ENCODE peak calls at places on chromosomes 6 and 20, in four cellular contexts. One of them, this sample, is unnamed.

GRCh38 chr6:149508485-149508884 is 23.7 kb upstream of the ZC3H12D start:
- DNase-seq in CD4-positive, CD25-positive, alpha-beta regulatory T cell: peak; percentile 71
- DNase-seq in IMR-90: no peak
- DNase-seq in lower lobe of right lung: no peak
- DNase-seq in this sample: peak; percentile 72

GRCh38 chr6:85368631-85369030 is 81.3 kb upstream of the NT5E start:
- DNase-seq in CD4-positive, CD25-positive, alpha-beta regulatory T cell: no peak
- DNase-seq in lower lobe of right lung: no peak
- DNase-seq in IMR-90: no peak
- DNase-seq in this sample: no peak

GRCh38 chr6:50030777-50031562 is 9.2 kb upstream of the DEFB110 start:
- DNase-seq in CD4-positive, CD25-positive, alpha-beta regulatory T cell: no peak
- DNase-seq in lower lobe of right lung: no peak
- DNase-seq in IMR-90: peak; percentile 5
- DNase-seq in this sample: no peak

GRCh38 chr6:163688971-163689370 is 274.5 kb downstream of the QKI start:
- DNase-seq in IMR-90: peak; percentile 19
- DNase-seq in lower lobe of right lung: no peak
- DNase-seq in CD4-positive, CD25-positive, alpha-beta regulatory T cell: no peak
- DNase-seq in this sample: no peak

GRCh38 chr6:170031096-170031471 is 259.8 kb downstream of the DLL1 start:
- DNase-seq in lower lobe of right lung: peak; percentile 70
- DNase-seq in CD4-positive, CD25-positive, alpha-beta regulatory T cell: no peak
- DNase-seq in IMR-90: no peak
- DNase-seq in this sample: no peak

GRCh38 chr20:32918751-32919150 is 60.0 kb downstream of the EFCAB8 start:
- DNase-seq in lower lobe of right lung: peak; percentile 6
- DNase-seq in CD4-positive, CD25-positive, alpha-beta regulatory T cell: no peak
- DNase-seq in IMR-90: no peak
- DNase-seq in this sample: no peak

GRCh38 chr20:9172908-9173307 is 104.0 kb downstream of the PLCB4 start:
- DNase-seq in IMR-90: no peak
- DNase-seq in lower lobe of right lung: no peak
- DNase-seq in CD4-positive, CD25-positive, alpha-beta regulatory T cell: no peak
- DNase-seq in this sample: no peak

GRCh38 chr6:31851485-31851832 is 11.2 kb downstream of the NEU1 start:
- DNase-seq in CD4-positive, CD25-positive, alpha-beta regulatory T cell: no peak
- DNase-seq in lower lobe of right lung: no peak
- DNase-seq in IMR-90: peak; percentile 54
- DNase-seq in this sample: no peak

GRCh38 chr20:34673411-34673810 is 3.5 kb downstream of the PIGU start:
- DNase-seq in IMR-90: no peak
- DNase-seq in lower lobe of right lung: no peak
- DNase-seq in CD4-positive, CD25-positive, alpha-beta regulatory T cell: no peak
- DNase-seq in this sample: no peak

GRCh38 chr6:133169901-133170300 is 71.3 kb upstream of the EYA4 start:
- DNase-seq in lower lobe of right lung: no peak
- DNase-seq in IMR-90: no peak
- DNase-seq in CD4-positive, CD25-positive, alpha-beta regulatory T cell: no peak
- DNase-seq in this sample: no peak

GRCh38 chr6:6315660-6316059 is 4.8 kb downstream of the F13A1 start:
- DNase-seq in IMR-90: peak; percentile 11
- DNase-seq in CD4-positive, CD25-positive, alpha-beta regulatory T cell: no peak
- DNase-seq in lower lobe of right lung: no peak
- DNase-seq in this sample: no peak

GRCh38 chr20:45432294-45432693 is 16.4 kb downstream of the PIGT start:
- DNase-seq in IMR-90: no peak
- DNase-seq in lower lobe of right lung: no peak
- DNase-seq in CD4-positive, CD25-positive, alpha-beta regulatory T cell: no peak
- DNase-seq in this sample: peak; percentile 16

GRCh38 chr6:146598785-146599405 is at the start of gene ADGB:
- DNase-seq in CD4-positive, CD25-positive, alpha-beta regulatory T cell: no peak
- DNase-seq in IMR-90: peak; percentile 35
- DNase-seq in lower lobe of right lung: peak; percentile 82
- DNase-seq in this sample: no peak

GRCh38 chr20:23086056-23086551 is at the start of gene CD93:
- DNase-seq in IMR-90: peak; percentile 10
- DNase-seq in lower lobe of right lung: peak; percentile 55
- DNase-seq in CD4-positive, CD25-positive, alpha-beta regulatory T cell: no peak
- DNase-seq in this sample: no peak

GRCh38 chr6:25788305-25788922 is 33.9 kb downstream of the SLC17A4 start:
- DNase-seq in IMR-90: peak; percentile 51
- DNase-seq in CD4-positive, CD25-positive, alpha-beta regulatory T cell: peak; percentile 11
- DNase-seq in lower lobe of right lung: peak; percentile 44
- DNase-seq in this sample: peak; percentile 56

GRCh38 chr6:34157236-34157830 is 11.4 kb upstream of the GRM4 start:
- DNase-seq in IMR-90: no peak
- DNase-seq in lower lobe of right lung: no peak
- DNase-seq in CD4-positive, CD25-positive, alpha-beta regulatory T cell: no peak
- DNase-seq in this sample: no peak

GRCh38 chr6:152170702-152171667 is 363.5 kb downstream of the ESR1 start:
- DNase-seq in lower lobe of right lung: no peak
- DNase-seq in CD4-positive, CD25-positive, alpha-beta regulatory T cell: peak; percentile 79
- DNase-seq in IMR-90: peak; percentile 75
- DNase-seq in this sample: peak; percentile 66

GRCh38 chr20:56503911-56504310 is 20.6 kb upstream of the FAM209A start:
- DNase-seq in lower lobe of right lung: no peak
- DNase-seq in IMR-90: no peak
- DNase-seq in CD4-positive, CD25-positive, alpha-beta regulatory T cell: no peak
- DNase-seq in this sample: no peak

GRCh38 chr6:53544050-53544499 is 826 bp downstream of the GCLC start:
- DNase-seq in CD4-positive, CD25-positive, alpha-beta regulatory T cell: no peak
- DNase-seq in IMR-90: peak; percentile 27
- DNase-seq in lower lobe of right lung: no peak
- DNase-seq in this sample: no peak

GRCh38 chr6:53541900-53542299 is 3.0 kb downstream of the GCLC start:
- DNase-seq in lower lobe of right lung: no peak
- DNase-seq in CD4-positive, CD25-positive, alpha-beta regulatory T cell: no peak
- DNase-seq in IMR-90: no peak
- DNase-seq in this sample: no peak

GRCh38 chr6:53536561-53536960 is 8.3 kb downstream of the GCLC start:
- DNase-seq in IMR-90: no peak
- DNase-seq in CD4-positive, CD25-positive, alpha-beta regulatory T cell: no peak
- DNase-seq in lower lobe of right lung: no peak
- DNase-seq in this sample: no peak

GRCh38 chr6:53543341-53544010 is 1.4 kb downstream of the GCLC start:
- DNase-seq in CD4-positive, CD25-positive, alpha-beta regulatory T cell: no peak
- DNase-seq in IMR-90: peak; percentile 89
- DNase-seq in lower lobe of right lung: no peak
- DNase-seq in this sample: no peak

DNA sequence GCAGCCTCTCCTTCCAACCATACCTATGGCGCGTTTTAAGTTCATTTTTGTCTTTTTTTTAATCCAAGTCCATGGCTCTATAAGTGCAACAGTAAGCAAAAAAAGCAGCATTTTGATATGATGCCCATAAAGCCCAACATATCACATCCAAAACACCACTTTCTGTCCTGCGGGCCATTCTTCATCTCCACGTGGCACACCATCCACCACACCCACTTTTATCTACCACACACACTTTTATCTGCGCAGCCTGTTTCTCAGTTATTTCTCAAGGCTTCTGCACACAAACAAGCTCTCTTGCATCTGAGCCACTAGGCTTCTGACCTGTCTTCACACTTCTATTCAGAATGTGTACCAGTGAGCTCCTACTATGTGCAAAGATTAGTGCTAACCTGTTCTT is 5.3 kb downstream of the GCLC start:
- DNase-seq in lower lobe of right lung: no peak
- DNase-seq in IMR-90: no peak
- DNase-seq in CD4-positive, CD25-positive, alpha-beta regulatory T cell: no peak
- DNase-seq in this sample: no peak
- H3K4me1 ChIP-seq in lower lobe of right lung: peaks cover 25% of the 10 kb centered on the region
- H3K4me1 ChIP-seq in IMR-90: peaks cover 14% of the 10 kb centered on the region
- H3K4me1 ChIP-seq in CD4-positive, CD25-positive, alpha-beta regulatory T cell: peaks cover 23% of the 10 kb centered on the region
- H3K4me1 ChIP-seq in this sample: peaks cover 16% of the 10 kb centered on the region

GRCh38 chr6:36094238-36094637 is 36.1 kb upstream of the MAPK13 start:
- DNase-seq in CD4-positive, CD25-positive, alpha-beta regulatory T cell: no peak
- DNase-seq in IMR-90: no peak
- DNase-seq in lower lobe of right lung: no peak
- DNase-seq in this sample: no peak
- H3K36me3 ChIP-seq in CD4-positive, CD25-positive, alpha-beta regulatory T cell: peaks cover 25% of the 10 kb centered on the region
- H3K36me3 ChIP-seq in IMR-90: peaks cover 14% of the 10 kb centered on the region
- H3K36me3 ChIP-seq in lower lobe of right lung: peaks cover 47% of the 10 kb centered on the region
- H3K36me3 ChIP-seq in this sample: peaks cover 4% of the 10 kb centered on the region

DNA sequence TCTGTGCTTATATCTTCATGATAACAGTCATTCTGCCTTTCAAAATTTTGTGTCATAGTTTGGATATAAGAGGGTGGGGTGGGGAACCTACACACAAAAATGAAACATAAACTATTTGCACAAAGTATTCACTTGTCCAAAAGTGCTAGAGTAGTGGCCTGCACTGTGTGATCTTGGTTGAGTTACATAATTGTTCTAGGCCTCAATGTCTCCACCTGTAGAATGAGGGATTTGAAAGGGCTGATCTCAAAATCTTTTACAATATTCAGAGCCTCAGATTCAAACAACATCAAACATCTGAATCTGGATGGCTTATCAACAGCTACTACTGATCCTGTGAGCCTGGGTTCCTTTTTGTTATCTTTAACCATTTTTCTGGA is 64.3 kb upstream of the TMEM30A start:
- DNase-seq in lower lobe of right lung: no peak
- DNase-seq in CD4-positive, CD25-positive, alpha-beta regulatory T cell: no peak
- DNase-seq in IMR-90: no peak
- DNase-seq in this sample: no peak
- H3K4me3 ChIP-seq in lower lobe of right lung: peak overlapping the region; percentile 43
- H3K4me3 ChIP-seq in CD4-positive, CD25-positive, alpha-beta regulatory T cell: no peak overlapping the region
- H3K4me3 ChIP-seq in IMR-90: no peak overlapping the region
- H3K4me3 ChIP-seq in this sample: no peak overlapping the region

DNA sequence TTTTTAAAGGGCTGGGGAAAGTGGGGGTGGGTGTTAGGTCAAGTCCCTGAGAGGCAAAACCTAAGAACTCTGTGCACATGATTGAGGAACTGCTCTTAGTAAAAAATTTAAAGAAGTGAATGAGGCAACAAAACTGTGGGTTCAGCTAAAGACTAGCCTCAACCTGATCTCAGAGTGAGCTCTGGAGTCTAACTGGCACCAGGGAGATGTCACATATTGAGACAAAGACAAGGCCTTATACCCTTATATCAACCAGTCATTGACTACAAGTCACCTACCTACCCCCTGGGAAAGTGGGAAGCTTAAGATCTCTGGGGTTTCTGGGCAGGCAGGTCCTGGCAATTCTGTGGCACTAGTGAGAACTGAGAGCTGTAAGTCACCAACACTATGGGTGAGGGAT is 27.4 kb upstream of the RUNX2 start:
- DNase-seq in lower lobe of right lung: no peak
- DNase-seq in CD4-positive, CD25-positive, alpha-beta regulatory T cell: no peak
- DNase-seq in IMR-90: no peak
- DNase-seq in this sample: no peak
- H3K4me1 ChIP-seq in lower lobe of right lung: no peaks in the 10 kb centered on the region
- H3K4me1 ChIP-seq in CD4-positive, CD25-positive, alpha-beta regulatory T cell: no peaks in the 10 kb centered on the region
- H3K4me1 ChIP-seq in IMR-90: no peaks in the 10 kb centered on the region
- H3K4me1 ChIP-seq in this sample: no peaks in the 10 kb centered on the region

GRCh38 chr20:44199877-44200276 is 10.7 kb downstream of the OSER1 start:
- DNase-seq in IMR-90: no peak
- DNase-seq in CD4-positive, CD25-positive, alpha-beta regulatory T cell: no peak
- DNase-seq in lower lobe of right lung: no peak
- DNase-seq in this sample: no peak

GRCh38 chr20:44193801-44194200 is 6.8 kb upstream of the JPH2 start:
- DNase-seq in IMR-90: no peak
- DNase-seq in lower lobe of right lung: no peak
- DNase-seq in CD4-positive, CD25-positive, alpha-beta regulatory T cell: no peak
- DNase-seq in this sample: no peak

GRCh38 chr20:44195613-44196012 is 8.6 kb upstream of the JPH2 start:
- DNase-seq in IMR-90: no peak
- DNase-seq in CD4-positive, CD25-positive, alpha-beta regulatory T cell: no peak
- DNase-seq in lower lobe of right lung: no peak
- DNase-seq in this sample: no peak

GRCh38 chr20:44198872-44199271 is 11.7 kb downstream of the OSER1 start:
- DNase-seq in CD4-positive, CD25-positive, alpha-beta regulatory T cell: no peak
- DNase-seq in lower lobe of right lung: no peak
- DNase-seq in IMR-90: no peak
- DNase-seq in this sample: no peak

GRCh38 chr20:44196278-44196677 is 9.3 kb upstream of the JPH2 start:
- DNase-seq in CD4-positive, CD25-positive, alpha-beta regulatory T cell: no peak
- DNase-seq in IMR-90: no peak
- DNase-seq in lower lobe of right lung: no peak
- DNase-seq in this sample: no peak
- H3K36me3 ChIP-seq in CD4-positive, CD25-positive, alpha-beta regulatory T cell: peaks cover 51% of the 10 kb centered on the region
- H3K36me3 ChIP-seq in IMR-90: peaks cover 26% of the 10 kb centered on the region
- H3K36me3 ChIP-seq in lower lobe of right lung: peaks cover 57% of the 10 kb centered on the region
- H3K36me3 ChIP-seq in this sample: peaks cover 46% of the 10 kb centered on the region

GRCh38 chr20:62602550-62602949 is 39.8 kb upstream of the SLCO4A1 start:
- DNase-seq in IMR-90: no peak
- DNase-seq in CD4-positive, CD25-positive, alpha-beta regulatory T cell: no peak
- DNase-seq in lower lobe of right lung: peak; percentile 88
- DNase-seq in this sample: no peak
- H3K4me3 ChIP-seq in IMR-90: no peak overlapping the region
- H3K4me3 ChIP-seq in CD4-positive, CD25-positive, alpha-beta regulatory T cell: peak overlapping the region; percentile 59
- H3K4me3 ChIP-seq in lower lobe of right lung: peak overlapping the region; percentile 23
- H3K4me3 ChIP-seq in this sample: peak overlapping the region; percentile 59

GRCh38 chr6:37990762-37991525 is 171.4 kb downstream of the ZFAND3 start:
- DNase-seq in IMR-90: peak; percentile 88
- DNase-seq in CD4-positive, CD25-positive, alpha-beta regulatory T cell: no peak
- DNase-seq in lower lobe of right lung: no peak
- DNase-seq in this sample: no peak

GRCh38 chr6:37998366-37998765 is 178.8 kb downstream of the ZFAND3 start:
- DNase-seq in CD4-positive, CD25-positive, alpha-beta regulatory T cell: no peak
- DNase-seq in lower lobe of right lung: no peak
- DNase-seq in IMR-90: no peak
- DNase-seq in this sample: no peak

GRCh38 chr6:37993596-37993995 is 174.1 kb downstream of the ZFAND3 start:
- DNase-seq in lower lobe of right lung: no peak
- DNase-seq in IMR-90: no peak
- DNase-seq in CD4-positive, CD25-positive, alpha-beta regulatory T cell: no peak
- DNase-seq in this sample: no peak

GRCh38 chr6:37992749-37993148 is 173.2 kb downstream of the ZFAND3 start:
- DNase-seq in IMR-90: no peak
- DNase-seq in CD4-positive, CD25-positive, alpha-beta regulatory T cell: no peak
- DNase-seq in lower lobe of right lung: no peak
- DNase-seq in this sample: no peak

DNA sequence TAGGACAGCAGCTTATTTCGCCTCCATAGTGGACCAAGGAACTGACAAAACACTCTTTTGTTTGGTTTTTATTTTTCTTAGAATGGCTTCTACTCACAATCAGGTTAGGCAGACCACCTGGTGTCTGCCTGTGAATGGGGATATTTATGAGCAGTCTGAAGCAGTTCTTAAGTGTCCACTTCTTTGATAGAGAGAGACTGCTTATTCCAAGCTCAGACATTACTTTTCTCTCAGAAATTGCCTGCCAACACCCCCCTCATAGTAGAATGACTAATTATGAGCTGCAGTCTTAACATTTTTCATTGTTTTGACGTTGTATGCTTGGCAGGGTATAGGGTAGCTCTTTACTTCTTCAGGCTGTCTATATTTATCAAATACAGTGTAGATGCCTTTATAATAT is 174.7 kb downstream of the ZFAND3 start:
- DNase-seq in CD4-positive, CD25-positive, alpha-beta regulatory T cell: no peak
- DNase-seq in IMR-90: no peak
- DNase-seq in lower lobe of right lung: no peak
- DNase-seq in this sample: no peak
- H3K4me1 ChIP-seq in CD4-positive, CD25-positive, alpha-beta regulatory T cell: peaks cover 3% of the 10 kb centered on the region
- H3K4me1 ChIP-seq in IMR-90: peaks cover 14% of the 10 kb centered on the region
- H3K4me1 ChIP-seq in lower lobe of right lung: peaks cover 8% of the 10 kb centered on the region
- H3K4me1 ChIP-seq in this sample: no peaks in the 10 kb centered on the region

This sample was measured in CD8-positive, alpha-beta memory T cell.